ENCODE peak calls at places on chromosome 11, in eight cellular contexts. One of them, this sample, is unnamed.
A peak's percentile ranks its signal among the peaks of the same experiment; 100 is the strongest.

GRCh38 chr11:87368876-87369480 is 331.2 kb downstream of the TMEM135 start:
- DNase-seq in gastrocnemius medialis: no peak
- DNase-seq in cardiac muscle cell: peak; percentile 28
- DNase-seq in HepG2: no peak
- DNase-seq in colonic mucosa: no peak
- DNase-seq in CD8-positive, alpha-beta memory T cell: no peak
- DNase-seq in pancreas: no peak
- DNase-seq in RWPE2: no peak
- DNase-seq in this sample: no peak

GRCh38 chr11:85165819-85166218 is 461.3 kb downstream of the DLG2 start:
- DNase-seq in CD8-positive, alpha-beta memory T cell: no peak
- DNase-seq in RWPE2: no peak
- DNase-seq in pancreas: no peak
- DNase-seq in colonic mucosa: no peak
- DNase-seq in cardiac muscle cell: no peak
- DNase-seq in gastrocnemius medialis: no peak
- DNase-seq in HepG2: no peak
- DNase-seq in this sample: no peak

GRCh38 chr11:128492461-128492860 is 94.9 kb downstream of the ETS1 start:
- DNase-seq in CD8-positive, alpha-beta memory T cell: no peak
- DNase-seq in RWPE2: no peak
- DNase-seq in pancreas: no peak
- DNase-seq in gastrocnemius medialis: no peak
- DNase-seq in colonic mucosa: no peak
- DNase-seq in HepG2: no peak
- DNase-seq in cardiac muscle cell: no peak
- DNase-seq in this sample: no peak

GRCh38 chr11:95325777-95326258 is 94.8 kb upstream of the SESN3 start:
- DNase-seq in cardiac muscle cell: no peak
- DNase-seq in colonic mucosa: no peak
- DNase-seq in RWPE2: no peak
- DNase-seq in HepG2: no peak
- DNase-seq in gastrocnemius medialis: no peak
- DNase-seq in pancreas: no peak
- DNase-seq in CD8-positive, alpha-beta memory T cell: no peak
- DNase-seq in this sample: no peak

GRCh38 chr11:64833198-64833502 is 11.3 kb downstream of the CDC42BPG start:
- DNase-seq in CD8-positive, alpha-beta memory T cell: no peak
- DNase-seq in RWPE2: peak; percentile 62
- DNase-seq in pancreas: no peak
- DNase-seq in HepG2: no peak
- DNase-seq in colonic mucosa: no peak
- DNase-seq in gastrocnemius medialis: no peak
- DNase-seq in cardiac muscle cell: no peak
- DNase-seq in this sample: no peak

GRCh38 chr11:123516238-123516637 is 86.2 kb downstream of the GRAMD1B start:
- DNase-seq in pancreas: no peak
- DNase-seq in HepG2: no peak
- DNase-seq in colonic mucosa: no peak
- DNase-seq in RWPE2: no peak
- DNase-seq in cardiac muscle cell: no peak
- DNase-seq in gastrocnemius medialis: no peak
- DNase-seq in CD8-positive, alpha-beta memory T cell: no peak
- DNase-seq in this sample: no peak

GRCh38 chr11:99822846-99823565 is 802.3 kb downstream of the CNTN5 start:
- DNase-seq in HepG2: no peak
- DNase-seq in cardiac muscle cell: no peak
- DNase-seq in gastrocnemius medialis: no peak
- DNase-seq in CD8-positive, alpha-beta memory T cell: no peak
- DNase-seq in RWPE2: no peak
- DNase-seq in pancreas: no peak
- DNase-seq in colonic mucosa: no peak
- DNase-seq in this sample: no peak

GRCh38 chr11:90803366-90803765 is 580.5 kb upstream of the CHORDC1 start:
- DNase-seq in colonic mucosa: no peak
- DNase-seq in RWPE2: no peak
- DNase-seq in gastrocnemius medialis: no peak
- DNase-seq in HepG2: no peak
- DNase-seq in CD8-positive, alpha-beta memory T cell: no peak
- DNase-seq in pancreas: no peak
- DNase-seq in cardiac muscle cell: no peak
- DNase-seq in this sample: no peak

GRCh38 chr11:106493751-106494150 is 416.3 kb downstream of the AASDHPPT start:
- DNase-seq in colonic mucosa: no peak
- DNase-seq in gastrocnemius medialis: no peak
- DNase-seq in RWPE2: no peak
- DNase-seq in HepG2: peak; percentile 12
- DNase-seq in CD8-positive, alpha-beta memory T cell: no peak
- DNase-seq in cardiac muscle cell: no peak
- DNase-seq in pancreas: no peak
- DNase-seq in this sample: no peak

GRCh38 chr11:106828576-106828975 is 189.7 kb downstream of the GUCY1A2 start:
- DNase-seq in HepG2: no peak
- DNase-seq in RWPE2: no peak
- DNase-seq in colonic mucosa: no peak
- DNase-seq in pancreas: no peak
- DNase-seq in CD8-positive, alpha-beta memory T cell: no peak
- DNase-seq in gastrocnemius medialis: no peak
- DNase-seq in cardiac muscle cell: no peak
- DNase-seq in this sample: no peak

GRCh38 chr11:134759314-134759713 is 347.3 kb upstream of the B3GAT1 start:
- DNase-seq in RWPE2: no peak
- DNase-seq in CD8-positive, alpha-beta memory T cell: no peak
- DNase-seq in HepG2: no peak
- DNase-seq in gastrocnemius medialis: no peak
- DNase-seq in colonic mucosa: no peak
- DNase-seq in cardiac muscle cell: no peak
- DNase-seq in pancreas: no peak
- DNase-seq in this sample: no peak

GRCh38 chr11:122863704-122864326 is 18.7 kb upstream of the JHY start:
- DNase-seq in HepG2: no peak
- DNase-seq in cardiac muscle cell: peak; percentile 53
- DNase-seq in RWPE2: no peak
- DNase-seq in gastrocnemius medialis: no peak
- DNase-seq in colonic mucosa: peak; percentile 29
- DNase-seq in pancreas: no peak
- DNase-seq in CD8-positive, alpha-beta memory T cell: peak; percentile 53
- DNase-seq in this sample: peak; percentile 28

GRCh38 chr11:70593446-70593983 is 195.2 kb downstream of the CTTN start:
- DNase-seq in gastrocnemius medialis: no peak
- DNase-seq in cardiac muscle cell: no peak
- DNase-seq in CD8-positive, alpha-beta memory T cell: no peak
- DNase-seq in pancreas: no peak
- DNase-seq in HepG2: no peak
- DNase-seq in RWPE2: no peak
- DNase-seq in colonic mucosa: no peak
- DNase-seq in this sample: no peak

GRCh38 chr11:64340671-64341335 is 799 bp downstream of the CCDC88B start:
- DNase-seq in gastrocnemius medialis: no peak
- DNase-seq in pancreas: peak; percentile 66
- DNase-seq in colonic mucosa: peak; percentile 90
- DNase-seq in RWPE2: peak; percentile 64
- DNase-seq in CD8-positive, alpha-beta memory T cell: peak; percentile 85
- DNase-seq in HepG2: no peak
- DNase-seq in cardiac muscle cell: peak; percentile 30
- DNase-seq in this sample: peak; percentile 27

GRCh38 chr11:8833568-8834275 is 77.3 kb upstream of the AKIP1 start:
- DNase-seq in CD8-positive, alpha-beta memory T cell: no peak
- DNase-seq in pancreas: no peak
- DNase-seq in colonic mucosa: no peak
- DNase-seq in HepG2: no peak
- DNase-seq in cardiac muscle cell: no peak
- DNase-seq in RWPE2: no peak
- DNase-seq in gastrocnemius medialis: no peak
- DNase-seq in this sample: no peak

GRCh38 chr11:78570031-78570430 is 4.6 kb downstream of the NARS2 start:
- DNase-seq in CD8-positive, alpha-beta memory T cell: no peak
- DNase-seq in colonic mucosa: no peak
- DNase-seq in HepG2: no peak
- DNase-seq in pancreas: no peak
- DNase-seq in gastrocnemius medialis: no peak
- DNase-seq in cardiac muscle cell: no peak
- DNase-seq in RWPE2: no peak
- DNase-seq in this sample: no peak

GRCh38 chr11:118634435-118635236 is 27.2 kb downstream of the PHLDB1 start:
- DNase-seq in RWPE2: no peak
- DNase-seq in cardiac muscle cell: peak; percentile 90
- DNase-seq in colonic mucosa: peak; percentile 87
- DNase-seq in gastrocnemius medialis: peak; percentile 78
- DNase-seq in pancreas: peak; percentile 93
- DNase-seq in HepG2: peak; percentile 41
- DNase-seq in CD8-positive, alpha-beta memory T cell: no peak
- DNase-seq in this sample: peak; percentile 69

GRCh38 chr11:79794057-79794456 is 353.2 kb upstream of the TENM4 start:
- DNase-seq in CD8-positive, alpha-beta memory T cell: no peak
- DNase-seq in pancreas: no peak
- DNase-seq in colonic mucosa: no peak
- DNase-seq in cardiac muscle cell: no peak
- DNase-seq in HepG2: no peak
- DNase-seq in gastrocnemius medialis: no peak
- DNase-seq in RWPE2: no peak
- DNase-seq in this sample: no peak

GRCh38 chr11:111951565-111951964 is 14.4 kb downstream of the DIXDC1 start:
- DNase-seq in gastrocnemius medialis: no peak
- DNase-seq in colonic mucosa: no peak
- DNase-seq in pancreas: no peak
- DNase-seq in cardiac muscle cell: no peak
- DNase-seq in HepG2: no peak
- DNase-seq in RWPE2: no peak
- DNase-seq in CD8-positive, alpha-beta memory T cell: no peak
- DNase-seq in this sample: no peak

GRCh38 chr11:42462558-42463310 is 849.1 kb upstream of the API5 start:
- DNase-seq in CD8-positive, alpha-beta memory T cell: no peak
- DNase-seq in pancreas: no peak
- DNase-seq in cardiac muscle cell: no peak
- DNase-seq in RWPE2: no peak
- DNase-seq in gastrocnemius medialis: no peak
- DNase-seq in HepG2: no peak
- DNase-seq in colonic mucosa: no peak
- DNase-seq in this sample: no peak

GRCh38 chr11:116037851-116038250 is 533.6 kb upstream of the CADM1 start:
- DNase-seq in gastrocnemius medialis: no peak
- DNase-seq in colonic mucosa: no peak
- DNase-seq in CD8-positive, alpha-beta memory T cell: no peak
- DNase-seq in HepG2: no peak
- DNase-seq in cardiac muscle cell: no peak
- DNase-seq in pancreas: no peak
- DNase-seq in RWPE2: no peak
- DNase-seq in this sample: no peak

GRCh38 chr11:108886608-108887007 is 221.7 kb downstream of the DDX10 start:
- DNase-seq in colonic mucosa: no peak
- DNase-seq in RWPE2: no peak
- DNase-seq in gastrocnemius medialis: no peak
- DNase-seq in HepG2: no peak
- DNase-seq in CD8-positive, alpha-beta memory T cell: no peak
- DNase-seq in pancreas: no peak
- DNase-seq in cardiac muscle cell: no peak
- DNase-seq in this sample: no peak

GRCh38 chr11:122756417-122756816 is 81.9 kb upstream of the CRTAM start:
- DNase-seq in colonic mucosa: no peak
- DNase-seq in CD8-positive, alpha-beta memory T cell: peak; percentile 80
- DNase-seq in RWPE2: no peak
- DNase-seq in HepG2: no peak
- DNase-seq in gastrocnemius medialis: peak; percentile 38
- DNase-seq in cardiac muscle cell: no peak
- DNase-seq in pancreas: no peak
- DNase-seq in this sample: no peak

GRCh38 chr11:69296890-69297224 is 2.9 kb downstream of the MYEOV start:
- DNase-seq in RWPE2: peak; percentile 15
- DNase-seq in cardiac muscle cell: no peak
- DNase-seq in pancreas: no peak
- DNase-seq in gastrocnemius medialis: no peak
- DNase-seq in colonic mucosa: no peak
- DNase-seq in CD8-positive, alpha-beta memory T cell: no peak
- DNase-seq in HepG2: no peak
- DNase-seq in this sample: no peak
- H3K4me1 ChIP-seq in RWPE2: peaks cover 46% of the 10 kb centered on the region
- H3K4me1 ChIP-seq in cardiac muscle cell: no peaks in the 10 kb centered on the region
- H3K4me1 ChIP-seq in pancreas: no peaks in the 10 kb centered on the region
- H3K4me1 ChIP-seq in gastrocnemius medialis: peaks cover 18% of the 10 kb centered on the region
- H3K4me1 ChIP-seq in colonic mucosa: peaks cover 36% of the 10 kb centered on the region
- H3K4me1 ChIP-seq in CD8-positive, alpha-beta memory T cell: peaks cover 58% of the 10 kb centered on the region
- H3K4me1 ChIP-seq in HepG2: peaks cover 48% of the 10 kb centered on the region
- H3K4me1 ChIP-seq in this sample: peaks cover 37% of the 10 kb centered on the region

GRCh38 chr11:69443138-69443967 is 38.1 kb upstream of the LINC01488 start:
- DNase-seq in gastrocnemius medialis: peak; percentile 65
- DNase-seq in HepG2: no peak
- DNase-seq in cardiac muscle cell: peak; percentile 95
- DNase-seq in colonic mucosa: peak; percentile 94
- DNase-seq in CD8-positive, alpha-beta memory T cell: peak; percentile 64
- DNase-seq in RWPE2: peak; percentile 83
- DNase-seq in pancreas: peak; percentile 84
- DNase-seq in this sample: peak; percentile 65
- H3K4me1 ChIP-seq in gastrocnemius medialis: peaks cover 21% of the 10 kb centered on the region
- H3K4me1 ChIP-seq in HepG2: peaks cover 52% of the 10 kb centered on the region
- H3K4me1 ChIP-seq in cardiac muscle cell: peaks cover 3% of the 10 kb centered on the region
- H3K4me1 ChIP-seq in colonic mucosa: peaks cover 12% of the 10 kb centered on the region
- H3K4me1 ChIP-seq in CD8-positive, alpha-beta memory T cell: peaks cover 6% of the 10 kb centered on the region
- H3K4me1 ChIP-seq in RWPE2: peaks cover 37% of the 10 kb centered on the region
- H3K4me1 ChIP-seq in pancreas: peaks cover 12% of the 10 kb centered on the region
- H3K4me1 ChIP-seq in this sample: peaks cover 44% of the 10 kb centered on the region

GRCh38 chr11:73980001-73980960 is 2.4 kb downstream of the UCP2 start:
- DNase-seq in pancreas: peak; percentile 55
- DNase-seq in HepG2: peak; percentile 38
- DNase-seq in CD8-positive, alpha-beta memory T cell: peak; percentile 91
- DNase-seq in RWPE2: no peak
- DNase-seq in colonic mucosa: peak; percentile 83
- DNase-seq in cardiac muscle cell: no peak
- DNase-seq in gastrocnemius medialis: peak; percentile 48
- DNase-seq in this sample: no peak
- H3K4me1 ChIP-seq in pancreas: no peaks in the 10 kb centered on the region
- H3K4me1 ChIP-seq in HepG2: peaks cover 47% of the 10 kb centered on the region
- H3K4me1 ChIP-seq in CD8-positive, alpha-beta memory T cell: peaks cover 68% of the 10 kb centered on the region
- H3K4me1 ChIP-seq in RWPE2: peaks cover 11% of the 10 kb centered on the region
- H3K4me1 ChIP-seq in colonic mucosa: peaks cover 7% of the 10 kb centered on the region
- H3K4me1 ChIP-seq in cardiac muscle cell: peaks cover 8% of the 10 kb centered on the region
- H3K4me1 ChIP-seq in gastrocnemius medialis: peaks cover 36% of the 10 kb centered on the region
- H3K4me1 ChIP-seq in this sample: peaks cover 17% of the 10 kb centered on the region

GRCh38 chr11:33538726-33539125 is 161.9 kb downstream of the C11orf91 start:
- DNase-seq in cardiac muscle cell: no peak
- DNase-seq in colonic mucosa: no peak
- DNase-seq in RWPE2: no peak
- DNase-seq in HepG2: no peak
- DNase-seq in pancreas: no peak
- DNase-seq in CD8-positive, alpha-beta memory T cell: no peak
- DNase-seq in gastrocnemius medialis: no peak
- DNase-seq in this sample: no peak

GRCh38 chr11:33543823-33544222 is 156.8 kb downstream of the C11orf91 start:
- DNase-seq in cardiac muscle cell: no peak
- DNase-seq in CD8-positive, alpha-beta memory T cell: no peak
- DNase-seq in gastrocnemius medialis: no peak
- DNase-seq in RWPE2: no peak
- DNase-seq in pancreas: no peak
- DNase-seq in colonic mucosa: no peak
- DNase-seq in HepG2: no peak
- DNase-seq in this sample: no peak

GRCh38 chr11:33542921-33543320 is 157.7 kb downstream of the C11orf91 start:
- DNase-seq in cardiac muscle cell: peak; percentile 50
- DNase-seq in gastrocnemius medialis: peak; percentile 39
- DNase-seq in pancreas: peak; percentile 46
- DNase-seq in CD8-positive, alpha-beta memory T cell: no peak
- DNase-seq in HepG2: peak; percentile 23
- DNase-seq in RWPE2: no peak
- DNase-seq in colonic mucosa: peak; percentile 49
- DNase-seq in this sample: peak; percentile 33

GRCh38 chr11:33539659-33540249 is 160.9 kb downstream of the C11orf91 start:
- DNase-seq in pancreas: no peak
- DNase-seq in cardiac muscle cell: no peak
- DNase-seq in gastrocnemius medialis: no peak
- DNase-seq in RWPE2: no peak
- DNase-seq in HepG2: no peak
- DNase-seq in colonic mucosa: no peak
- DNase-seq in CD8-positive, alpha-beta memory T cell: no peak
- DNase-seq in this sample: no peak

GRCh38 chr11:33540946-33541915 is 159.4 kb downstream of the C11orf91 start:
- DNase-seq in colonic mucosa: no peak
- DNase-seq in cardiac muscle cell: no peak
- DNase-seq in CD8-positive, alpha-beta memory T cell: no peak
- DNase-seq in pancreas: no peak
- DNase-seq in RWPE2: no peak
- DNase-seq in gastrocnemius medialis: no peak
- DNase-seq in HepG2: no peak
- DNase-seq in this sample: no peak
- H3K4me1 ChIP-seq in colonic mucosa: no peaks in the 10 kb centered on the region
- H3K4me1 ChIP-seq in cardiac muscle cell: no peaks in the 10 kb centered on the region
- H3K4me1 ChIP-seq in CD8-positive, alpha-beta memory T cell: no peaks in the 10 kb centered on the region
- H3K4me1 ChIP-seq in pancreas: no peaks in the 10 kb centered on the region
- H3K4me1 ChIP-seq in RWPE2: peaks cover 7% of the 10 kb centered on the region
- H3K4me1 ChIP-seq in gastrocnemius medialis: no peaks in the 10 kb centered on the region
- H3K4me1 ChIP-seq in HepG2: no peaks in the 10 kb centered on the region
- H3K4me1 ChIP-seq in this sample: no peaks in the 10 kb centered on the region